ENCODE peak calls at places on chromosomes 3 and 15, in eight cellular contexts. R is GM12878, Z is heart right ventricle, W is foreskin keratinocyte, G is A549, F is testis, T is transverse colon, Y is HCT116. A is an unnamed sample. For H3K4me1, the result is how much of the 10 kb centered on the place peaks cover.

GRCh38 chr15:40441736-40442531 is 1.2 kb downstream of the BAHD1 start:
- DNase-seq in G (no peak), Y (no peak), F (peak), T (peak), W (no peak), R (no peak), Z (no peak), A (no peak)

GRCh38 chr3:59401924-59402323 is 352.1 kb upstream of the CFAP20DC start:
- DNase-seq in R (no peak), T (no peak), G (no peak), Y (no peak), F (no peak), Z (no peak), W (no peak), A (no peak)

GRCh38 chr3:155535098-155535497 is 209.8 kb downstream of the PLCH1 start:
- DNase-seq in T (no peak), Z (no peak), F (no peak), G (no peak), R (no peak), Y (no peak), W (no peak), A (no peak)

GRCh38 chr3:110814170-110815007 is 257.2 kb upstream of the NECTIN3 start:
- DNase-seq in F (no peak), Z (no peak), G (no peak), W (peak), Y (peak), T (peak), R (peak), A (no peak)

GRCh38 chr3:45795882-45796765 is at the start of gene SLC6A20:
- DNase-seq in W (peak), R (no peak), Z (no peak), G (no peak), F (peak), T (peak), Y (no peak), A (no peak)

GRCh38 chr3:142597898-142598297 is 1.7 kb downstream of the PLS1 start:
- DNase-seq in T (peak), W (no peak), Z (no peak), F (no peak), R (no peak), G (no peak), Y (no peak), A (no peak)

GRCh38 chr3:12420393-12420792 is 63.9 kb upstream of the TSEN2 start:
- DNase-seq in G (no peak), R (no peak), Y (no peak), F (no peak), T (no peak), Z (no peak), W (no peak), A (no peak)

GRCh38 chr3:98901032-98901464 is 447 bp downstream of the DCBLD2 start:
- DNase-seq in W (no peak), Z (peak), F (peak), Y (no peak), T (peak), G (no peak), R (no peak), A (peak)

GRCh38 chr3:8914491-8914890 is 48.8 kb downstream of the RAD18 start:
- DNase-seq in G (no peak), W (no peak), F (no peak), T (no peak), Z (no peak), R (no peak), Y (no peak), A (no peak)

GRCh38 chr15:47618216-47618615 is 99.1 kb upstream of the SEMA6D start:
- DNase-seq in R (no peak), F (no peak), T (no peak), W (no peak), Y (no peak), Z (no peak), G (no peak), A (no peak)

GRCh38 chr3:69143605-69144004 is 21.2 kb upstream of the LMOD3 start:
- DNase-seq in Z (no peak), W (peak), R (no peak), F (no peak), T (no peak), Y (peak), G (no peak), A (no peak)

GRCh38 chr15:65342493-65342892 is 35.3 kb downstream of the IGDCC3 start:
- DNase-seq in Z (no peak), G (no peak), F (no peak), W (no peak), T (no peak), R (no peak), Y (no peak), A (no peak)

GRCh38 chr3:15347737-15348110 is 15.3 kb upstream of the SH3BP5 start:
- DNase-seq in Z (no peak), G (no peak), F (no peak), Y (no peak), W (no peak), R (no peak), T (no peak), A (no peak)

GRCh38 chr15:44712108-44713005 is 1.0 kb downstream of the B2M start:
- DNase-seq in Y (peak), F (peak), R (no peak), T (peak), Z (peak), G (peak), W (peak), A (peak)

GRCh38 chr3:48532271-48532973 is 24.2 kb downstream of the PFKFB4 start:
- DNase-seq in Y (no peak), R (no peak), F (no peak), T (no peak), G (no peak), Z (no peak), W (no peak), A (no peak)

GRCh38 chr3:131038326-131038725 is 11.6 kb downstream of the NEK11 start:
- DNase-seq in F (no peak), T (no peak), R (no peak), Z (no peak), Y (no peak), W (no peak), G (no peak), A (no peak)

GRCh38 chr15:66402885-66403284 is 16.2 kb downstream of the MAP2K1 start:
- DNase-seq in R (no peak), Z (no peak), W (no peak), T (no peak), F (no peak), Y (no peak), G (no peak), A (no peak)

GRCh38 chr15:66403323-66403722 is 16.6 kb downstream of the MAP2K1 start:
- DNase-seq in T (no peak), G (no peak), F (no peak), W (no peak), R (no peak), Z (no peak), Y (no peak), A (no peak)

GRCh38 chr15:66401130-66402021 is 14.7 kb downstream of the MAP2K1 start:
- DNase-seq in Y (no peak), F (no peak), R (no peak), W (peak), T (no peak), Z (no peak), G (no peak), A (no peak)

GRCh38 chr15:66399276-66399675 is 12.6 kb downstream of the MAP2K1 start:
- DNase-seq in W (no peak), T (no peak), Y (no peak), R (no peak), F (no peak), G (no peak), Z (no peak), A (no peak)

DNA sequence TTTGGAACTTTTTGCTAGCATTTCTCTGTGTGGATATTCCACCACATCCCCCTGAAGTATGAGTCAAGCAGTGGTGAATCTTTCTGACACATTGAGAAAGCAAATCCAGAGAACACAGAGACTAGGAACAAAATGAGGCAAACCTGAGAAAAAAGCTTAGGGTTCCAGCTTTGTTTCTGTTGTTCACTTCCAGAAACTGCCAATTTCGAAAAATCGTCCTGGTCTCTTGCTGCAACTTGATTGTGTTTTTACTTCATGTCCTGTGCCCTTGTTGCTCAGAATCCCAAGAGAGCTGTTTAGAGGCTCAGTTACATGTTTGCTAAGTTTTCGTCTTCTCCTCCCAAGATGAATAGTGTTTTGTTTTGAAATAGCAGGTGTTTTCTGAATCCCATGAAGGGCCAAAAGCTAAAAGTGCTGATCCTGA is 13.7 kb downstream of the MAP2K1 start:
- DNase-seq in G (no peak), Y (no peak), T (no peak), Z (no peak), R (no peak), F (no peak), W (peak), A (no peak)
- H3K27ac ChIP-seq in G (no peak), Y (no peak), T (no peak), Z (no peak), R (peak), F (no peak), W (no peak), A (no peak)

DNA sequence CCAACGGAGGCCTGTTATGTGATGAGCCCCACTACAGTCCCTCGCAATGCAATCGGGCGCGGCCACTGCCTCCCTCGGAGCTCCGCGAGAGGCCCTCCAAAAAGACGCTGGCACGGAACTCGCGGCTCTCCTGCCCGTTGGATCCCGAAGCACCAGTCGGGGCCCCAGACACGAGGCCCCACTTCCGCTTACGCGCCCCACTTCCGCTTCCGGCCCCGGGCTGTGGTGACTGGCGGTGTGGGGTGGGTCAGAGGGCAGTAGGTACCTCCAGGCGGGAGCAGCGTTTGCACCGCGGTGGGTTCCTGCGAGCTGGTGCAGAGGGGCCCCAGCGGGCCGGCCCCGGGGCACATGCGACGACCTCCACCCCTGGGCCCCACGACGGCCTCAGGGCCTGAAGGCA is at the start of gene TOPAZ1:
- DNase-seq in T (no peak), G (no peak), Y (no peak), Z (no peak), R (no peak), W (no peak), F (peak), A (no peak)
- H3K4me1 ChIP-seq in T (under half), G (under half), Y (under half), Z (under half), R (under half), W (under half), F (under half), A (under half)

GRCh38 chr3:42094992-42095391 is 3.8 kb downstream of the TRAK1 start:
- DNase-seq in F (no peak), R (no peak), Z (no peak), Y (no peak), T (no peak), G (no peak), W (no peak), A (no peak)

GRCh38 chr3:42088803-42089520 is 2.2 kb upstream of the TRAK1 start:
- DNase-seq in Z (no peak), Y (no peak), T (no peak), G (no peak), F (no peak), R (no peak), W (no peak), A (no peak)

GRCh38 chr3:42092006-42092405 is 849 bp downstream of the TRAK1 start:
- DNase-seq in R (no peak), G (no peak), T (no peak), Y (no peak), W (no peak), F (no peak), Z (no peak), A (no peak)

GRCh38 chr3:42094128-42094527 is 3.0 kb downstream of the TRAK1 start:
- DNase-seq in Y (no peak), W (no peak), Z (no peak), T (no peak), R (peak), G (no peak), F (no peak), A (no peak)

DNA sequence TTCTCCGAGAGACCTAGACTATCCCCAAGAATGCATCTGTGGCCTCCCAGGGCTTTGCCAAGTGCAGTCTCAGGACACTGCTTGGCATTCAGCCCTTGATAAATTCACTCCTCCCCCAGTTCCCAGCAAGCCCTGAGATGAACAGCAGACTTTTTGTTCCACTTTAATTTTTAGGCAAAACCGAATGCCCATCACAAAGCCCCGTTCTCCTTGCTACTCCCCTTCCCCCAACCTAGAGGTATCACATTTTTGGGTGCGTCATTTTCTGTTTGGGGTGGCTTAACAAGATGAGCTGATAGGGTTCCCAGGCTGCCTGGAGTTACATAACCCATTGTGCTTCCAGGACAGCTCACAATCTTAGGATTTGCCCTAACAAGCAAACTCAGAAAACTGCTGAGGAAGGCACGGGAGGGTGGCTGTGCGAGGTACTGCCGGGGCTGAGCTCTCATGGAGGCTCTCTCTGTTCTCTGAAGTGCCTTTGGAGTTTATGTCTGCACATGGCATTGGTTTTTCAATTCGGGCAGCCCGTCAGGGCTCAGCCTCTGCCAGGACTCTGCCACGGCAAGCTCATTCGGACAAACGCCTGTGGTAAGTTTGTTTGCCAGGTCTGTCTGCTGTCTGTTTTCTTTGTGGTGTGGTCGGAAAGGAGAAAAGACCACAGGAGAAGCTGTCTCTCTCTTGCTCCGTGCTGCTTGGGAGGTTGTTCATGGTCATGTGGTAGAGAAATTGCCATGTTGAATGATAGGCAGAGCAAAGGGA is at the start of gene TRAK1:
- DNase-seq in Z (peak), R (no peak), Y (no peak), W (peak), G (no peak), T (no peak), F (peak), A (no peak)
- H3K27ac ChIP-seq in Z (peak), R (peak), Y (no peak), W (peak), G (no peak), T (peak), F (peak), A (peak)

DNA sequence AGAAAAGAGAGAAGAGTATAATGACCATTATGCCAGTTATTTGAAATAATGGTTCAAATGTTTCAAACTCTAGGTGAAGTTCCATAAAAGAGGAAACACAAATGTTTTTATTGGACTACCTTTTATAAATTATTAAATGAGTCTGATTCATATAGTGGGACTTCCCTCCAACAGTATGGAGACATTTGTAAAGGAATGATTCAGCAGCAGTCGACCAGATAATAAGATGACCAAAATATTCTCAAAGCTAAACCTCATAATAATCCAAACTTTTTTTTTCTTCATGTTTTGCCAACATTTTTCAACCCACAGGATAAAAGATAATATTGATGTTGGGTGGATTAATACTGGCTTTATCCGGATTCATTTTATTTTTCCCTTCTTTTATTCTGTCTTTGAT is 18.8 kb downstream of the TIPARP start:
- DNase-seq in W (peak), T (no peak), F (no peak), G (no peak), R (no peak), Y (no peak), Z (no peak), A (no peak)
- H3K4me1 ChIP-seq in W (half or more), T (under half), F (under half), G (half or more), R (under half), Y (under half), Z (under half), A (under half)